ENCODE peak calls at places on chromosomes 7 and 10, in six cellular contexts. P, C, Y, M, F and N are unnamed samples. For H3K36me3, the result is how much of the 10 kb centered on the place peaks cover.

GRCh38 chr7:153504288-153505075 is 547.7 kb upstream of the DPP6 start:
- DNase-seq in F (no peak), Y (no peak), P (no peak), M (no peak), C (no peak), N (no peak)

GRCh38 chr10:49023752-49024151 is 84.1 kb upstream of the LRRC18 start:
- DNase-seq in Y (no peak), M (no peak), F (no peak), C (no peak), P (no peak), N (peak)

GRCh38 chr7:90579181-90579688 is 16.9 kb upstream of the CDK14 start:
- DNase-seq in F (peak), C (no peak), M (peak), Y (peak), P (no peak), N (peak)

GRCh38 chr10:13414855-13415254 is 66.8 kb upstream of the SEPHS1 start:
- DNase-seq in M (peak), Y (peak), C (peak), P (no peak), F (peak), N (no peak)

GRCh38 chr7:154350892-154351291 is 298.7 kb downstream of the DPP6 start:
- DNase-seq in M (no peak), Y (no peak), P (no peak), F (no peak), C (no peak), N (no peak)

GRCh38 chr7:98733036-98733435 is 116.0 kb downstream of the NPTX2 start:
- DNase-seq in P (no peak), M (peak), C (peak), Y (no peak), F (peak), N (no peak)

GRCh38 chr10:59680199-59680598 is 29.5 kb downstream of the SLC16A9 start:
- DNase-seq in F (no peak), M (no peak), C (no peak), Y (no peak), P (no peak), N (no peak)

GRCh38 chr10:103733002-103733419 is 122.4 kb downstream of the SH3PXD2A start:
- DNase-seq in M (no peak), Y (peak), P (no peak), F (no peak), C (no peak), N (no peak)

GRCh38 chr7:33044986-33045385 is 17.6 kb downstream of the NT5C3A start:
- DNase-seq in M (no peak), C (no peak), P (no peak), Y (no peak), F (no peak), N (no peak)

GRCh38 chr7:34165466-34165865 is 260.1 kb downstream of the BMPER start:
- DNase-seq in M (no peak), C (no peak), P (no peak), Y (no peak), F (no peak), N (no peak)

GRCh38 chr7:32034052-32034451 is 36.2 kb downstream of the PDE1C start:
- DNase-seq in C (no peak), F (peak), P (no peak), Y (no peak), M (no peak), N (no peak)

GRCh38 chr7:85033263-85033662 is 153.6 kb downstream of the SEMA3D start:
- DNase-seq in F (no peak), M (no peak), Y (no peak), C (no peak), P (no peak), N (no peak)

GRCh38 chr10:21146446-21146789 is 249.3 kb upstream of the NEBL start:
- DNase-seq in P (no peak), F (no peak), C (no peak), M (no peak), Y (no peak), N (no peak)

GRCh38 chr7:96962221-96962620 is 43.1 kb upstream of the DLX6 start:
- DNase-seq in P (no peak), Y (no peak), F (no peak), M (peak), C (no peak), N (no peak)

GRCh38 chr10:86262671-86263165 is 103.9 kb downstream of the GRID1 start:
- DNase-seq in Y (no peak), M (no peak), F (no peak), P (no peak), C (no peak), N (no peak)

GRCh38 chr10:107413971-107414370 is 249.5 kb upstream of the SORCS1 start:
- DNase-seq in P (no peak), Y (no peak), M (no peak), F (no peak), C (no peak), N (no peak)

GRCh38 chr10:111522141-111522540 is 445.3 kb downstream of the ADRA2A start:
- DNase-seq in Y (no peak), M (no peak), F (no peak), C (no peak), P (no peak), N (no peak)
- TF ChIP-seq CTCF in Y (no peak), M (no peak), F (no peak), C (no peak), P (no peak), N (no peak)

GRCh38 chr10:11167233-11167979 is 149.7 kb downstream of the CELF2 start:
- DNase-seq in Y (no peak), F (no peak), M (no peak), P (no peak), C (no peak), N (no peak)
- H3K4me3 ChIP-seq in Y (no peak), F (no peak), M (no peak), P (peak), C (no peak), N (no peak)

GRCh38 chr7:107686816-107687387 is 26.3 kb downstream of the SLC26A4 start:
- DNase-seq in P (no peak), Y (no peak), M (no peak), F (no peak), C (no peak), N (no peak)

GRCh38 chr7:107690084-107690483 is 29.5 kb downstream of the SLC26A4 start:
- DNase-seq in M (no peak), Y (no peak), P (no peak), F (no peak), C (no peak), N (no peak)

GRCh38 chr7:107684947-107685463 is 24.4 kb downstream of the SLC26A4 start:
- DNase-seq in P (no peak), Y (no peak), M (no peak), C (no peak), F (no peak), N (no peak)

GRCh38 chr7:107689553-107689952 is 28.9 kb downstream of the SLC26A4 start:
- DNase-seq in F (no peak), M (no peak), P (no peak), Y (no peak), C (no peak), N (no peak)

GRCh38 chr7:107687656-107688055 is 27.0 kb downstream of the SLC26A4 start:
- DNase-seq in P (no peak), M (peak), F (peak), Y (peak), C (peak), N (no peak)
- H3K36me3 ChIP-seq in P (under half), M (under half), F (under half), Y (under half), C (under half), N (under half)

DNA sequence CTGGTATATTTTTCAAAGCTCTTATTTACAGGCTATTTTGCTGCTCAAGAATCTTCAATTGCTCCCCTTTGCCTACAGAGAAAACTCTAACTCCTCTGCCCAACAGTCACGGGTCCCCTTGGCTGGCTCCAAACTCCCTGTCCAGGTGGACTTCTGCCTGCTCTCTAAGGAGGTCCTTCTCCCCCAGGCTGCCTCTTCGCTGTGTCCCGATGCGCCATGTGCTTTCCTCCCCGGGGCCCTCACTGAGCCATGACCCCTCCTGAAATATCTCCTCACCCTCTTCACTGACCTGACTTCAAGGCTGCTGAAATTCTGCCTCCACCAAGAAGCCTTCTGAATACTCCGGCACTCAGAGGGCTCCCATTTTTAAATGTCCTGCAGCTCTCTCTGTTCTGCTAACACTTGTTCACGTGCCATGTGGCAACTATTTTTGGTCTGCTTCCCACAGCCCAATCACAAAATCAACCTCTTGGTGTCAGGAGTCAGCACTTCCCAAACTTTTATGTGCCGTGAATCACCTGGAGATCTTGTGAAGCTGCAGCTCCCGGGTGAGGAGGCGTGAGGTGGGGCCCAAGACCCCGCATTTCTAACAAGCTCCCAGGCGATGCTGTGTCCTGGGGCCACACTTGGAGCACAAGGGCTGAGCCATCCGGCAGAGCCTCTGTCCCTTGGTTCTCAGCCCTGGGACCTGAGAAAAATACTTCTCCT is 85.7 kb upstream of the COL13A1 start:
- DNase-seq in C (no peak), Y (no peak), F (no peak), P (no peak), M (no peak), N (no peak)
- TF ChIP-seq CTCF in C (no peak), Y (no peak), F (no peak), P (no peak), M (no peak), N (no peak)

GRCh38 chr7:128459394-128459878 is 3.8 kb downstream of the HILPDA start:
- DNase-seq in Y (peak), M (peak), P (peak), C (peak), F (peak), N (no peak)
- H3K4me3 ChIP-seq in Y (no peak), M (no peak), P (no peak), C (no peak), F (no peak), N (no peak)

GRCh38 chr10:73731588-73732375 is 12.4 kb upstream of the SEC24C start:
- DNase-seq in F (no peak), M (no peak), Y (no peak), C (no peak), P (no peak), N (no peak)

GRCh38 chr10:73732426-73732825 is 11.7 kb upstream of the SEC24C start:
- DNase-seq in P (no peak), M (no peak), Y (no peak), C (no peak), F (no peak), N (no peak)

GRCh38 chr10:73732931-73733623 is 11.1 kb upstream of the SEC24C start:
- DNase-seq in C (no peak), P (no peak), Y (no peak), F (no peak), M (no peak), N (no peak)

GRCh38 chr10:73734796-73735305 is 9.3 kb upstream of the SEC24C start:
- DNase-seq in F (no peak), Y (no peak), M (no peak), P (no peak), C (no peak), N (no peak)

GRCh38 chr10:73734028-73734720 is 10.0 kb upstream of the SEC24C start:
- DNase-seq in C (no peak), F (no peak), P (no peak), Y (no peak), M (no peak), N (no peak)
- H3K36me3 ChIP-seq in C (under half), F (under half), P (under half), Y (under half), M (under half), N (under half)

DNA sequence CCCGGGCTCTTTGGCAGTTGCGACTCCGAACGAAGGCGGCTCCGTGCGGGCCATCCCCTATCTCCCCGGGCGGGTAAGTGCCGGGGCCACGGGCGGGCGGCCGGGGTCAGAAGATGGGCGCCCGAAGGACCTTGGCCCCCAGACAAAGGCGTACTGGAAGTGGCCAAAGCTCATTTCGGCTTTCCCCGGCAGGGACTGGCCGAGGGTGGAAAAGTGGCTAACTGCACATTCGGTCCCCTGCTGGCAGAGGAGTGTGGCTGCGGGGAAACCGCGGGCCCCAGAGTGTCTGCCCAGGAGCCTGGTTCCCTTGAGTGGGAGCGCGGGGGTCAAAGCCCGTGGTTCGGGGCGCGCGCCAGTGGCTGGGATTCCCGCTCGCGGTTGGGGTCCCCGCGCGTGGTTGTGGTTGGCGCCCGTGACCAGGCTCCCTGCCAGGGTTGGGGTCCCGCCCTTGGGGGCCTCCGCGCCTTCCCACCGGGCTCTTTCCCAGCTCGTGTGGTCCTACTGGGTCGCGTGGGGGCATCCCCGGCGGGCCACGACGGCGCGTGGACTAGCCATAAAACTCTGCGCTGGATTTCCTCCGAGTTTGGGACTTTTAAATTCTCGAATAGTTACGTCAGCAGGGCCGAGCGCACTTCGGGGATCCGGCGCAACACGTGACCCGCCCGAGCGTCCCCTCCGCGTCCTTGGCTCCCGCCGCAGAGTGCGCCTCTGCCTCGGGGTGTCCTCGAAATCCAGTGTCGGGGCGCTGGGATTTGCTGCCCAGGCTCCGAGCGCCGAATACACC is 124.4 kb downstream of the TACC2 start:
- DNase-seq in C (peak), P (peak), M (peak), F (peak), Y (peak), N (no peak)
- TF ChIP-seq CTCF in C (peak), P (peak), M (peak), F (peak), Y (peak), N (peak)

GRCh38 chr7:151836191-151836926 is 40.6 kb downstream of the PRKAG2 start:
- DNase-seq in M (no peak), Y (no peak), F (no peak), P (no peak), C (no peak), N (no peak)
- H3K4me3 ChIP-seq in M (no peak), Y (no peak), F (no peak), P (no peak), C (no peak), N (no peak)